ENCODE peak calls at places on chromosome 10, in nine cellular contexts. L, P, K, S, R, M, Q, V and C are unnamed samples.

GRCh38 chr10:46220872-46221538 is 65.8 kb upstream of the ANTXRL start:
- DNase-seq in L (no peak), P (no peak), K (no peak), S (no peak), R (no peak), M (no peak), Q (no peak), V (peak; percentile 22), C (no peak)

GRCh38 chr10:15725603-15726002 is 5.9 kb upstream of the ITGA8 start:
- DNase-seq in L (peak; percentile 45), P (peak; percentile 72), K (peak; percentile 77), S (no peak), R (no peak), M (no peak), Q (peak; percentile 28), V (peak; percentile 56), C (no peak)

GRCh38 chr10:30456262-30456661 is 22.3 kb downstream of the MAP3K8 start:
- DNase-seq in L (no peak), P (no peak), K (no peak), S (no peak), R (no peak), M (no peak), Q (peak; percentile 44), V (no peak), C (no peak)

GRCh38 chr10:45419673-45420020 is 45.6 kb downstream of the ALOX5 start:
- DNase-seq in L (no peak), P (no peak), K (no peak), S (no peak), R (no peak), M (peak; percentile 50), Q (no peak), V (no peak), C (no peak)

GRCh38 chr10:117734626-117735405 is 192.3 kb downstream of the EMX2 start:
- DNase-seq in L (no peak), P (peak; percentile 64), K (no peak), S (no peak), R (no peak), M (no peak), Q (no peak), V (peak; percentile 74), C (no peak)

GRCh38 chr10:89466599-89467035 is 52.2 kb downstream of the IFIT5 start:
- DNase-seq in L (no peak), P (peak; percentile 31), K (peak; percentile 66), S (no peak), R (no peak), M (peak; percentile 14), Q (no peak), V (peak; percentile 48), C (no peak)

GRCh38 chr10:48406204-48406603 is 99.7 kb downstream of the MAPK8 start:
- DNase-seq in L (no peak), P (peak; percentile 26), K (peak; percentile 10), S (no peak), R (no peak), M (no peak), Q (no peak), V (no peak), C (no peak)

GRCh38 chr10:130491698-130492050 is 355.5 kb downstream of the GLRX3 start:
- DNase-seq in L (no peak), P (no peak), K (no peak), S (no peak), R (no peak), M (no peak), Q (no peak), V (no peak), C (no peak)

GRCh38 chr10:124912487-124912886 is 29.4 kb upstream of the ZRANB1 start:
- DNase-seq in L (no peak), P (no peak), K (no peak), S (no peak), R (no peak), M (no peak), Q (no peak), V (no peak), C (no peak)

GRCh38 chr10:42475168-42476098 is 162.9 kb downstream of the ZNF33B start:
- DNase-seq in L (no peak), P (no peak), K (peak; percentile 40), S (no peak), R (no peak), M (peak; percentile 20), Q (no peak), V (peak; percentile 2), C (peak; percentile 50)

GRCh38 chr10:86225098-86225782 is 141.4 kb downstream of the GRID1 start:
- DNase-seq in L (no peak), P (no peak), K (peak; percentile 56), S (no peak), R (no peak), M (no peak), Q (no peak), V (no peak), C (no peak)

GRCh38 chr10:100873825-100874326 is 38.9 kb upstream of the SLF2 start:
- DNase-seq in L (no peak), P (peak; percentile 91), K (no peak), S (no peak), R (no peak), M (no peak), Q (no peak), V (no peak), C (no peak)

GRCh38 chr10:6957851-6958250 is 377.8 kb upstream of the PRKCQ start:
- DNase-seq in L (no peak), P (no peak), K (no peak), S (no peak), R (no peak), M (no peak), Q (no peak), V (no peak), C (no peak)

GRCh38 chr10:58951750-58952149 is 224.7 kb upstream of the PHYHIPL start:
- DNase-seq in L (peak; percentile 18), P (no peak), K (peak; percentile 61), S (no peak), R (no peak), M (no peak), Q (no peak), V (no peak), C (no peak)

GRCh38 chr10:13503745-13504463 is 24.9 kb downstream of the BEND7 start:
- DNase-seq in L (no peak), P (no peak), K (peak; percentile 15), S (no peak), R (no peak), M (no peak), Q (no peak), V (no peak), C (no peak)

GRCh38 chr10:86055928-86056327 is 310.7 kb downstream of the GRID1 start:
- DNase-seq in L (no peak), P (no peak), K (no peak), S (no peak), R (no peak), M (no peak), Q (no peak), V (no peak), C (no peak)

GRCh38 chr10:30178565-30178964 is 119.2 kb upstream of the JCAD start:
- DNase-seq in L (no peak), P (no peak), K (peak; percentile 94), S (no peak), R (no peak), M (no peak), Q (no peak), V (no peak), C (no peak)

GRCh38 chr10:102583435-102584417 is 60.6 kb upstream of the TRIM8 start:
- DNase-seq in L (peak; percentile 90), P (peak; percentile 94), K (peak; percentile 94), S (peak; percentile 83), R (peak; percentile 90), M (peak; percentile 79), Q (peak; percentile 85), V (peak; percentile 96), C (peak; percentile 83)
- TF ChIP-seq CTCF in L (peak; percentile 83), P (peak; percentile 93), K (peak; percentile 80), S (peak; percentile 89), R (no peak), M (peak; percentile 92), Q (peak; percentile 71), V (peak; percentile 94), C (peak; percentile 81)

GRCh38 chr10:120963053-120963533 is 111.9 kb downstream of the WDR11 start:
- DNase-seq in L (no peak), P (peak; percentile 85), K (no peak), S (no peak), R (no peak), M (no peak), Q (peak; percentile 31), V (peak; percentile 76), C (no peak)

GRCh38 chr10:120963587-120964220 is 112.5 kb downstream of the WDR11 start:
- DNase-seq in L (no peak), P (no peak), K (no peak), S (no peak), R (no peak), M (no peak), Q (no peak), V (peak; percentile 17), C (no peak)

GRCh38 chr10:120966657-120967045 is 115.5 kb downstream of the WDR11 start:
- DNase-seq in L (no peak), P (no peak), K (no peak), S (no peak), R (no peak), M (no peak), Q (no peak), V (no peak), C (no peak)

GRCh38 chr10:120962386-120963052 is 111.4 kb downstream of the WDR11 start:
- DNase-seq in L (no peak), P (peak; percentile 80), K (no peak), S (no peak), R (no peak), M (no peak), Q (no peak), V (no peak), C (no peak)

DNA sequence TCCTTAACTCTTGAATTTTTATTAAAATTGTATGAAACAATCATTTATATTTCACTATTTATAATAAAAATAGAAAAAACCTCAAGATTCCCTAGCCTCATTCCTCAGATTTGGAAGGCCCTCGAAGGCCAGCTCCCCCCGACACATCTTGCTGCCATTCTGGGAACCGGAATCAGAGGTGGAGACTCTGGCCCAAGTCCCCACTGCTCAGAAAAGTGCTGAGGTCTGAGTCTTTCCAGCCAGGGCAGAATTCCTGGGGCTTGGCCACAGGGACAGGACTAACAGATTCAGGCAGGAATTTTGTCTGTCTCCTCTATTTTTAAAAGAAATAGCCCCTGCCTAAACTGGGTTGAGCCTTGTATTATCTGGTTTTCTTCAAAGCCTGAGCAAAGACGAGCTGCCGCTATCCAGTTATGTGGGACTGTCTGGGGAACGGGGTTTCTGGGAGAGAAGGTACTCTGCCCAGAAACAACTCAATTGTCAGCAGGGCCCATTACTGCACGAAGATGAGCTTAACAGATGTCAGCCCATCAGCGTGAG is 110.6 kb downstream of the WDR11 start:
- DNase-seq in L (no peak), P (no peak), K (no peak), S (no peak), R (no peak), M (no peak), Q (no peak), V (no peak), C (no peak)
- H3K27ac ChIP-seq in L (no peak overlapping the region), P (no peak overlapping the region), K (no peak overlapping the region), S (peak overlapping the region; percentile 61), R (no peak overlapping the region), M (no peak overlapping the region), Q (no peak overlapping the region), V (no peak overlapping the region), C (no peak overlapping the region)

GRCh38 chr10:54947605-54948004 is 146.6 kb upstream of the PCDH15 start:
- DNase-seq in L (no peak), P (no peak), K (no peak), S (no peak), R (no peak), M (no peak), Q (no peak), V (no peak), C (no peak)
- H3K4me3 ChIP-seq in L (no peak overlapping the region), P (no peak overlapping the region), K (no peak overlapping the region), S (no peak overlapping the region), R (no peak overlapping the region), M (no peak overlapping the region), Q (no peak overlapping the region), V (no peak overlapping the region), C (no peak overlapping the region)

GRCh38 chr10:5591336-5591824 is 66.6 kb downstream of the CALML3 start:
- DNase-seq in L (no peak), P (peak; percentile 54), K (no peak), S (no peak), R (no peak), M (no peak), Q (no peak), V (no peak), C (no peak)
- TF ChIP-seq CTCF in L (no peak), P (no peak), K (no peak), S (no peak), R (no peak), M (no peak), Q (no peak), V (no peak), C (no peak)